ENCODE peak calls at places on chromosomes 12 and 14, in ten cellular contexts. G is tibial artery; K is fibroblast of lung; B is CD8-positive, alpha-beta T cell; T is brain microvascular endothelial cell; R is endothelial cell of umbilical vein; D is tibial nerve; F is psoas muscle; Z is thyroid gland; M is PC-9. I is an unnamed sample.

GRCh38 chr12:3882896-3883564 is 9.8 kb upstream of the PARP11 start:
- DNase-seq in R (peak; percentile 8), B (no peak), D (no peak), Z (no peak), F (no peak), T (peak; percentile 8), K (peak; percentile 31), G (no peak), M (no peak), I (peak; percentile 63)

GRCh38 chr12:131620946-131621681 is 89.8 kb upstream of the SFSWAP start:
- DNase-seq in F (no peak), K (no peak), R (no peak), T (no peak), M (peak; percentile 17), D (no peak), Z (no peak), B (no peak), G (no peak), I (no peak)

GRCh38 chr12:30969006-30969405 is 42.5 kb downstream of the TSPAN11 start:
- DNase-seq in Z (no peak), M (no peak), K (no peak), B (no peak), T (no peak), R (no peak), D (no peak), F (no peak), G (no peak), I (no peak)

GRCh38 chr12:81558031-81558430 is 201.1 kb downstream of the PPFIA2 start:
- DNase-seq in R (no peak), D (no peak), B (no peak), K (peak; percentile 67), F (no peak), Z (no peak), M (no peak), G (no peak), T (peak; percentile 31), I (no peak)

GRCh38 chr12:102513739-102514138 is 33.4 kb upstream of the IGF1 start:
- DNase-seq in F (no peak), K (no peak), T (no peak), B (no peak), D (no peak), Z (no peak), M (no peak), G (no peak), R (no peak), I (no peak)

GRCh38 chr12:77116277-77116676 is 50.9 kb upstream of the E2F7 start:
- DNase-seq in M (no peak), K (peak; percentile 83), R (peak; percentile 53), T (peak; percentile 31), F (no peak), B (no peak), Z (no peak), D (no peak), G (no peak), I (no peak)

GRCh38 chr14:81402123-81402495 is 2.0 kb upstream of the STON2 start:
- DNase-seq in K (peak; percentile 26), T (no peak), D (no peak), M (peak; percentile 42), R (no peak), G (no peak), B (no peak), F (no peak), Z (no peak), I (no peak)

GRCh38 chr14:104040539-104040938 is 45.0 kb upstream of the ASPG start:
- DNase-seq in G (no peak), R (no peak), K (no peak), T (no peak), M (no peak), B (no peak), D (no peak), F (no peak), Z (no peak), I (peak; percentile 58)

GRCh38 chr12:52454411-52455201 is 2.7 kb upstream of the KRT6B start:
- DNase-seq in R (no peak), G (no peak), K (no peak), T (no peak), B (no peak), M (peak; percentile 42), F (no peak), D (no peak), Z (no peak), I (peak; percentile 42)

GRCh38 chr14:50396636-50397460 is at the start of gene CDKL1:
- DNase-seq in Z (peak; percentile 72), T (peak; percentile 43), F (peak; percentile 61), R (peak; percentile 75), B (peak; percentile 61), G (peak; percentile 50), D (peak; percentile 17), M (peak; percentile 48), K (peak; percentile 70), I (peak; percentile 88)

GRCh38 chr14:31834616-31835015 is 242.5 kb upstream of the ARHGAP5 start:
- DNase-seq in F (no peak), K (peak; percentile 47), D (no peak), T (peak; percentile 51), Z (no peak), M (no peak), B (no peak), G (no peak), R (peak; percentile 83), I (no peak)

GRCh38 chr12:104570174-104570907 is 113.6 kb downstream of the CHST11 start:
- DNase-seq in R (no peak), M (no peak), D (no peak), G (no peak), Z (no peak), T (no peak), B (no peak), F (no peak), K (no peak), I (no peak)

GRCh38 chr12:52865090-52865944 is 16.5 kb upstream of the KRT78 start:
- DNase-seq in K (peak; percentile 73), D (peak; percentile 63), M (peak; percentile 64), F (peak; percentile 45), T (peak; percentile 56), G (peak; percentile 56), R (peak; percentile 75), B (no peak), Z (peak; percentile 70), I (peak; percentile 92)

GRCh38 chr12:124007810-124008570 is 35.0 kb downstream of the ZNF664 start:
- DNase-seq in K (peak; percentile 51), M (no peak), D (no peak), F (no peak), Z (no peak), T (no peak), B (no peak), G (no peak), R (no peak), I (no peak)

DNA sequence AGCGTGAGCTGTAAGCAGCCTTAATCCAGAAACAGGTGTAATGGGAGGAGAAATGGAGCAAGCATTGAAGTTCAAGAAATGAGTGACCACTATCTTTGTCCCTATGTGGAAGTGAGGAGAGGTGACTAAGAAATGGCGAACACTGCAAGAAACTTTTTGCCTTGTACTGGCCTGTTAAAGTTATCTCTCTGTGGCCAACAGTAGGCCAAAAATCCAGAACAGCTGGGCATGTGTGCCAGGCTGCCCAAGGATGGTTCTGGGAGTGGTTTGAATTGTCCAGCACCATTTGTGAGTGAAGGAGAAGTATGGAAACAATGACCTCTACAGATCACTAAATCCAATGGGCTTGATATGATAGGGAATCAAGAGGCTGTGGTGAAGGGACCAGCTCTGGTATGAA is 83.3 kb upstream of the FRMD6 start:
- DNase-seq in K (no peak), G (no peak), R (no peak), T (no peak), Z (no peak), F (no peak), M (no peak), D (no peak), B (no peak), I (no peak)
- H3K27me3 ChIP-seq in K (no peaks in the 10 kb centered on the region), G (no peaks in the 10 kb centered on the region), R (no peaks in the 10 kb centered on the region), T (no peaks in the 10 kb centered on the region), Z (no peaks in the 10 kb centered on the region), F (no peaks in the 10 kb centered on the region), M (no peaks in the 10 kb centered on the region), D (no peaks in the 10 kb centered on the region), B (no peaks in the 10 kb centered on the region), I (no peaks in the 10 kb centered on the region)

DNA sequence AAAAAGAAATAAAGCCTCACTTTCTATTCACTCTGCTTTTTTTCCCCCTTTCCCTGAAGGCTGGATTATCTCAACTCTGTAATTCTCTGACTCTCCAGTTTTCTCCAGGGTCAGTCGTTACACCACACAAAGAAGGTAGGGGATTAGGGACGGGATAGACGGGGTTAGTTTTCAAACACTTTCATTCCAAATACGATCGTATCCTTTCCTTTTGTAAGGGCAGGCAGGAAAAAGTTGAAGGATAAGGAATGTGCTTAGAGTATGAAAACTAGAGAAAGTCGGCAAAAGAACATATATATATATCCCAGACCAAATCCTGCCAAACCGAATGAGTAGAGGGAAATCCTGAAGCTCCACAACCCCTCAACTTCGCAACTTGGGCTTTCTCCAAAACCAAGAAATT is 581 bp upstream of the ESYT1 start:
- DNase-seq in T (no peak), D (no peak), B (no peak), M (no peak), K (no peak), R (no peak), G (no peak), F (no peak), Z (no peak), I (peak; percentile 16)
- H3K4me3 ChIP-seq in T (peak overlapping the region; percentile 50), D (peak overlapping the region; percentile 31), B (peak overlapping the region; percentile 6), M (peak overlapping the region; percentile 51), K (peak overlapping the region; percentile 55), R (peak overlapping the region; percentile 48), G (peak overlapping the region; percentile 43), F (peak overlapping the region; percentile 86), Z (no peak overlapping the region), I (peak overlapping the region; percentile 25)

DNA sequence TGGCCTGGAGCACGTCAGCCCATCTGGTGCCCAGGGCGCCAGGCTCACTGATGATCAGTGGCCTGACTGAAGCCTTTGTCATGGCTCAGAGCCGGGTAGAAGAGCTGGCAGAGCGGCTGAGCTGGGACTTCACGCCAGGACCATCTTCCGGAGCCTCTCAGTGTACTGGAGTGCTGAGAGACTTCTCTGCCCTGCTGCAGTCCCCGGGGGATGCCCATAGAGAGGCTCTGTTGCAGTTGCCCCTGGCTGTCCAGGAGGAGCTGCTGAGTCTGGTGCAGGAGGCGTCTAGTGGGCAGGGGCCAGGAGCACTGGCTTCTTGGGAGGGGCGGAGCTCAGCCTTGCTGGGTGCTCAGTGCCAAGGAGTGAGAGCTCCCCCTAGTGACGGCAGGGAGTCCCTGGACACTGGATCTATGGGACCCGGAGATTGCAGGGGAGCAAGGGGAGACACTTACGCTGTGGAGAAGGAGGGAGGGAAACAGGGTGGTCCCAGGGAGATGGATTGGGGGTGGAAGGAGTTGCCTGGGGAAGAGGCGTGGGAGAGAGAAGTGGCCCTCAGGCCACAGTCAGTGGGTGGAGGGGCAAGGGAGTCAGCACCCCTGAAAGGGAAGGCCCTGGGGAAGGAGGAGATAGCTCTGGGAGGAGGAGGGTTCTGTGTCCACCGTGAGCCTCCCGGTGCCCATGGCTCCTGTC is 2.0 kb downstream of the KHNYN start:
- DNase-seq in M (peak; percentile 75), T (peak; percentile 89), D (peak; percentile 90), K (peak; percentile 91), F (peak; percentile 91), G (peak; percentile 89), Z (peak; percentile 87), R (peak; percentile 92), B (peak; percentile 90), I (peak; percentile 97)
- H3K27me3 ChIP-seq in M (no peaks in the 10 kb centered on the region), T (no peaks in the 10 kb centered on the region), D (no peaks in the 10 kb centered on the region), K (no peaks in the 10 kb centered on the region), F (no peaks in the 10 kb centered on the region), G (no peaks in the 10 kb centered on the region), Z (no peaks in the 10 kb centered on the region), R (no peaks in the 10 kb centered on the region), B (no peaks in the 10 kb centered on the region), I (peaks cover 13% of the 10 kb centered on the region)

DNA sequence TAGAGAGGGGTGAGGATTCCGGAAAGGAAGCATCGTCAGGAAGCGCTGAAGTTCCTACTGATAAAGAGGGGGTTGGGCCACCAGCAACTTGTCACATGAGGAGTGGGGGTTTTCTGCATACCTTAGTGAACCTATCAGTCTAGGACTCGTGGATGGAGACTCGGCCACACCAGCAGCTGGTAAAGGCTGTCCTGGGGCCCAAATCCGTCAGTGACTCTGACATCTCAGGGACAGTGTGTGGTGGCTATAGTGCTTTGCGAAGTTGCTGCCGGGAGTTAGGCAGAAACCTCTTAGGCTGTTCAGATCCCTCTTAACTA is 16.4 kb downstream of the RNASE2 start:
- DNase-seq in R (no peak), F (no peak), K (no peak), G (no peak), M (no peak), D (no peak), Z (no peak), B (no peak), T (no peak), I (no peak)
- H3K4me3 ChIP-seq in R (no peak overlapping the region), F (peak overlapping the region; percentile 75), K (peak overlapping the region; percentile 73), G (peak overlapping the region; percentile 60), M (peak overlapping the region; percentile 57), D (peak overlapping the region; percentile 49), Z (no peak overlapping the region), B (peak overlapping the region; percentile 80), T (peak overlapping the region; percentile 68), I (peak overlapping the region; percentile 81)

I was measured in H7.